ENCODE peak calls at places on chromosomes 5 and 9, in eight cellular contexts. U, D, I, V, W, R, Y and E are unnamed samples.

GRCh38 chr5:177519463-177520235 is 2.9 kb upstream of the DDX41 start:
- DNase-seq in U (no peak), D (no peak), I (no peak), V (no peak), W (no peak), R (no peak), Y (no peak), E (no peak)

GRCh38 chr9:105243015-105243686 is 1.3 kb upstream of the SLC44A1 start:
- DNase-seq in U (peak; percentile 77), D (no peak), I (no peak), V (no peak), W (no peak), R (no peak), Y (no peak), E (no peak)

GRCh38 chr5:72722792-72723402 is 93.6 kb upstream of the TNPO1 start:
- DNase-seq in U (no peak), D (no peak), I (no peak), V (no peak), W (no peak), R (no peak), Y (no peak), E (no peak)

GRCh38 chr5:100520348-100520747 is 14.8 kb upstream of the FAM174A start:
- DNase-seq in U (no peak), D (no peak), I (no peak), V (no peak), W (no peak), R (no peak), Y (no peak), E (no peak)

GRCh38 chr5:149938791-149939358 is 5.7 kb downstream of the PDE6A start:
- DNase-seq in U (peak; percentile 21), D (no peak), I (no peak), V (no peak), W (no peak), R (no peak), Y (no peak), E (no peak)

GRCh38 chr5:16934669-16935068 is 1.4 kb downstream of the MYO10 start:
- DNase-seq in U (no peak), D (no peak), I (no peak), V (no peak), W (no peak), R (no peak), Y (no peak), E (no peak)

GRCh38 chr5:126972062-126972895 is 58.1 kb downstream of the MARCHF3 start:
- DNase-seq in U (no peak), D (no peak), I (no peak), V (peak; percentile 50), W (no peak), R (no peak), Y (no peak), E (no peak)

GRCh38 chr9:87063246-87063645 is 115.9 kb upstream of the GAS1 start:
- DNase-seq in U (no peak), D (no peak), I (no peak), V (no peak), W (no peak), R (no peak), Y (no peak), E (no peak)

GRCh38 chr9:77595426-77596051 is 52.6 kb downstream of the GNA14 start:
- DNase-seq in U (no peak), D (no peak), I (no peak), V (no peak), W (no peak), R (no peak), Y (no peak), E (no peak)

GRCh38 chr5:120955795-120956194 is 491.7 kb downstream of the PRR16 start:
- DNase-seq in U (no peak), D (no peak), I (no peak), V (no peak), W (no peak), R (no peak), Y (no peak), E (no peak)

GRCh38 chr5:173512637-173513435 is 103.6 kb downstream of the BOD1 start:
- DNase-seq in U (no peak), D (no peak), I (no peak), V (no peak), W (no peak), R (no peak), Y (no peak), E (no peak)

GRCh38 chr5:86526811-86527348 is 90.9 kb upstream of the COX7C start:
- DNase-seq in U (no peak), D (no peak), I (no peak), V (no peak), W (no peak), R (no peak), Y (no peak), E (no peak)

GRCh38 chr5:179840766-179841165 is 17.9 kb downstream of the MRNIP start:
- DNase-seq in U (no peak), D (no peak), I (peak; percentile 41), V (no peak), W (no peak), R (no peak), Y (no peak), E (no peak)

GRCh38 chr5:141437208-141437607 is 6.9 kb downstream of the PCDHGA12 start:
- DNase-seq in U (no peak), D (no peak), I (no peak), V (no peak), W (no peak), R (no peak), Y (no peak), E (no peak)

GRCh38 chr5:129991780-129992179 is 87.5 kb downstream of the CHSY3 start:
- DNase-seq in U (no peak), D (no peak), I (no peak), V (no peak), W (no peak), R (no peak), Y (no peak), E (no peak)

GRCh38 chr5:111127453-111128195 is 35.5 kb downstream of the WDR36 start:
- DNase-seq in U (no peak), D (no peak), I (no peak), V (no peak), W (no peak), R (no peak), Y (no peak), E (no peak)

GRCh38 chr9:14616188-14616982 is 76.8 kb downstream of the ZDHHC21 start:
- DNase-seq in U (peak; percentile 23), D (no peak), I (no peak), V (peak; percentile 1), W (no peak), R (no peak), Y (no peak), E (no peak)

GRCh38 chr9:3332802-3333201 is 193.0 kb downstream of the RFX3 start:
- DNase-seq in U (no peak), D (no peak), I (no peak), V (no peak), W (no peak), R (no peak), Y (no peak), E (no peak)

GRCh38 chr5:84433461-84433860 is 48.8 kb upstream of the EDIL3 start:
- DNase-seq in U (no peak), D (no peak), I (no peak), V (no peak), W (no peak), R (no peak), Y (no peak), E (no peak)

GRCh38 chr9:105359899-105360298 is 87.9 kb upstream of the FSD1L start:
- DNase-seq in U (no peak), D (no peak), I (no peak), V (no peak), W (no peak), R (peak; percentile 10), Y (no peak), E (no peak)

GRCh38 chr5:138824516-138824915 is 50.6 kb downstream of the LRRTM2 start:
- DNase-seq in U (no peak), D (no peak), I (no peak), V (no peak), W (no peak), R (no peak), Y (no peak), E (no peak)

GRCh38 chr5:658103-658502 is 35.0 kb downstream of the TPPP start:
- DNase-seq in U (no peak), D (no peak), I (peak; percentile 28), V (no peak), W (no peak), R (no peak), Y (no peak), E (no peak)

GRCh38 chr9:89787595-89787994 is 182.8 kb downstream of the GADD45G start:
- DNase-seq in U (no peak), D (no peak), I (no peak), V (no peak), W (no peak), R (no peak), Y (no peak), E (no peak)

GRCh38 chr5:96852769-96853168 is 23.5 kb upstream of the ERAP2 start:
- DNase-seq in U (no peak), D (no peak), I (no peak), V (no peak), W (no peak), R (no peak), Y (no peak), E (no peak)

GRCh38 chr5:37926732-37927131 is 86.9 kb upstream of the GDNF start:
- DNase-seq in U (no peak), D (no peak), I (no peak), V (no peak), W (no peak), R (no peak), Y (no peak), E (no peak)

GRCh38 chr9:88747768-88748167 is 212.8 kb downstream of the NXNL2 start:
- DNase-seq in U (peak; percentile 66), D (no peak), I (no peak), V (no peak), W (no peak), R (no peak), Y (no peak), E (no peak)